ENCODE peak calls at places on chromosome 22, in ten cellular contexts. One of them, this sample, is unnamed.
A peak's percentile ranks its signal among the peaks of the same experiment; 100 is the strongest.

GRCh38 chr22:50119768-50120251 is 30.0 kb downstream of the MOV10L1 start:
- DNase-seq in brain microvascular endothelial cell: no peak
- DNase-seq in mesendoderm: no peak
- DNase-seq in substantia nigra: no peak
- DNase-seq in kidney: no peak
- DNase-seq in A673: no peak
- DNase-seq in SJSA1: no peak
- DNase-seq in uterus: no peak
- DNase-seq in CD8-positive, alpha-beta T cell: no peak
- DNase-seq in RWPE1: no peak
- DNase-seq in this sample: no peak

GRCh38 chr22:45435544-45436139 is 22.1 kb downstream of the RIBC2 start:
- DNase-seq in uterus: peak; percentile 92
- DNase-seq in mesendoderm: peak; percentile 93
- DNase-seq in brain microvascular endothelial cell: peak; percentile 87
- DNase-seq in SJSA1: peak; percentile 89
- DNase-seq in kidney: peak; percentile 92
- DNase-seq in A673: peak; percentile 89
- DNase-seq in substantia nigra: peak; percentile 75
- DNase-seq in RWPE1: peak; percentile 64
- DNase-seq in CD8-positive, alpha-beta T cell: peak; percentile 85
- DNase-seq in this sample: peak; percentile 41

GRCh38 chr22:41237707-41238569 is 2.8 kb downstream of the CHADL start:
- DNase-seq in mesendoderm: peak; percentile 86
- DNase-seq in RWPE1: peak; percentile 42
- DNase-seq in kidney: peak; percentile 91
- DNase-seq in brain microvascular endothelial cell: no peak
- DNase-seq in substantia nigra: peak; percentile 28
- DNase-seq in A673: no peak
- DNase-seq in uterus: no peak
- DNase-seq in SJSA1: no peak
- DNase-seq in CD8-positive, alpha-beta T cell: peak; percentile 83
- DNase-seq in this sample: no peak

GRCh38 chr22:27667121-27667843 is 134.3 kb downstream of the MN1 start:
- DNase-seq in CD8-positive, alpha-beta T cell: no peak
- DNase-seq in RWPE1: no peak
- DNase-seq in kidney: no peak
- DNase-seq in uterus: no peak
- DNase-seq in A673: no peak
- DNase-seq in substantia nigra: no peak
- DNase-seq in mesendoderm: peak; percentile 59
- DNase-seq in SJSA1: no peak
- DNase-seq in brain microvascular endothelial cell: no peak
- DNase-seq in this sample: no peak

GRCh38 chr22:27460596-27461347 is 340.8 kb downstream of the MN1 start:
- DNase-seq in brain microvascular endothelial cell: no peak
- DNase-seq in RWPE1: no peak
- DNase-seq in CD8-positive, alpha-beta T cell: no peak
- DNase-seq in mesendoderm: peak; percentile 58
- DNase-seq in A673: no peak
- DNase-seq in SJSA1: no peak
- DNase-seq in substantia nigra: peak; percentile 64
- DNase-seq in kidney: no peak
- DNase-seq in uterus: no peak
- DNase-seq in this sample: no peak

GRCh38 chr22:40391417-40391816 is 21.0 kb downstream of the SGSM3 start:
- DNase-seq in kidney: no peak
- DNase-seq in RWPE1: no peak
- DNase-seq in SJSA1: no peak
- DNase-seq in substantia nigra: no peak
- DNase-seq in uterus: no peak
- DNase-seq in brain microvascular endothelial cell: no peak
- DNase-seq in mesendoderm: no peak
- DNase-seq in A673: no peak
- DNase-seq in CD8-positive, alpha-beta T cell: no peak
- DNase-seq in this sample: no peak

GRCh38 chr22:46946383-46946965 is 184.0 kb downstream of the TBC1D22A start:
- DNase-seq in brain microvascular endothelial cell: no peak
- DNase-seq in RWPE1: no peak
- DNase-seq in substantia nigra: no peak
- DNase-seq in uterus: no peak
- DNase-seq in kidney: peak; percentile 55
- DNase-seq in CD8-positive, alpha-beta T cell: no peak
- DNase-seq in SJSA1: peak; percentile 33
- DNase-seq in mesendoderm: peak; percentile 16
- DNase-seq in A673: no peak
- DNase-seq in this sample: no peak

GRCh38 chr22:47100646-47101045 is 338.2 kb downstream of the TBC1D22A start:
- DNase-seq in kidney: no peak
- DNase-seq in substantia nigra: no peak
- DNase-seq in brain microvascular endothelial cell: no peak
- DNase-seq in mesendoderm: no peak
- DNase-seq in SJSA1: no peak
- DNase-seq in A673: no peak
- DNase-seq in CD8-positive, alpha-beta T cell: no peak
- DNase-seq in RWPE1: no peak
- DNase-seq in uterus: no peak
- DNase-seq in this sample: no peak

GRCh38 chr22:47029244-47030001 is 267.0 kb downstream of the TBC1D22A start:
- DNase-seq in kidney: peak; percentile 66
- DNase-seq in substantia nigra: no peak
- DNase-seq in CD8-positive, alpha-beta T cell: no peak
- DNase-seq in RWPE1: no peak
- DNase-seq in SJSA1: no peak
- DNase-seq in A673: no peak
- DNase-seq in brain microvascular endothelial cell: no peak
- DNase-seq in uterus: no peak
- DNase-seq in mesendoderm: no peak
- DNase-seq in this sample: no peak

GRCh38 chr22:41078975-41079374 is 13.4 kb upstream of the EP300 start:
- DNase-seq in CD8-positive, alpha-beta T cell: no peak
- DNase-seq in brain microvascular endothelial cell: no peak
- DNase-seq in substantia nigra: no peak
- DNase-seq in kidney: no peak
- DNase-seq in mesendoderm: no peak
- DNase-seq in RWPE1: no peak
- DNase-seq in uterus: no peak
- DNase-seq in A673: no peak
- DNase-seq in SJSA1: no peak
- DNase-seq in this sample: no peak

GRCh38 chr22:36285545-36285944 is 32.6 kb downstream of the APOL1 start:
- DNase-seq in substantia nigra: no peak
- DNase-seq in kidney: peak; percentile 67
- DNase-seq in brain microvascular endothelial cell: no peak
- DNase-seq in SJSA1: no peak
- DNase-seq in uterus: no peak
- DNase-seq in A673: no peak
- DNase-seq in RWPE1: no peak
- DNase-seq in CD8-positive, alpha-beta T cell: no peak
- DNase-seq in mesendoderm: no peak
- DNase-seq in this sample: no peak
- H3K27ac ChIP-seq in substantia nigra: no peak overlapping the region
- H3K27ac ChIP-seq in kidney: no peak overlapping the region
- H3K27ac ChIP-seq in brain microvascular endothelial cell: no peak overlapping the region
- H3K27ac ChIP-seq in SJSA1: no peak overlapping the region
- H3K27ac ChIP-seq in uterus: peak overlapping the region; percentile 70
- H3K27ac ChIP-seq in A673: no peak overlapping the region
- H3K27ac ChIP-seq in RWPE1: peak overlapping the region; percentile 37
- H3K27ac ChIP-seq in CD8-positive, alpha-beta T cell: no peak overlapping the region
- H3K27ac ChIP-seq in mesendoderm: no peak overlapping the region
- H3K27ac ChIP-seq in this sample: no peak overlapping the region

GRCh38 chr22:44025171-44026065 is 1.3 kb downstream of the PARVB start:
- DNase-seq in brain microvascular endothelial cell: no peak
- DNase-seq in A673: no peak
- DNase-seq in SJSA1: no peak
- DNase-seq in substantia nigra: no peak
- DNase-seq in kidney: peak; percentile 84
- DNase-seq in uterus: peak; percentile 44
- DNase-seq in CD8-positive, alpha-beta T cell: no peak
- DNase-seq in RWPE1: no peak
- DNase-seq in mesendoderm: no peak
- DNase-seq in this sample: no peak

GRCh38 chr22:44026630-44027511 is 2.8 kb downstream of the PARVB start:
- DNase-seq in uterus: peak; percentile 60
- DNase-seq in RWPE1: no peak
- DNase-seq in CD8-positive, alpha-beta T cell: peak; percentile 58
- DNase-seq in substantia nigra: peak; percentile 58
- DNase-seq in A673: peak; percentile 93
- DNase-seq in SJSA1: no peak
- DNase-seq in kidney: peak; percentile 87
- DNase-seq in brain microvascular endothelial cell: peak; percentile 84
- DNase-seq in mesendoderm: no peak
- DNase-seq in this sample: no peak

GRCh38 chr22:44024288-44024908 is at the start of gene PARVB:
- DNase-seq in SJSA1: no peak
- DNase-seq in substantia nigra: no peak
- DNase-seq in uterus: no peak
- DNase-seq in A673: peak; percentile 13
- DNase-seq in mesendoderm: no peak
- DNase-seq in brain microvascular endothelial cell: no peak
- DNase-seq in RWPE1: no peak
- DNase-seq in CD8-positive, alpha-beta T cell: peak; percentile 9
- DNase-seq in kidney: peak; percentile 79
- DNase-seq in this sample: no peak

GRCh38 chr22:44028091-44028490 is 4.0 kb downstream of the PARVB start:
- DNase-seq in kidney: no peak
- DNase-seq in CD8-positive, alpha-beta T cell: no peak
- DNase-seq in uterus: no peak
- DNase-seq in RWPE1: no peak
- DNase-seq in mesendoderm: no peak
- DNase-seq in brain microvascular endothelial cell: no peak
- DNase-seq in substantia nigra: no peak
- DNase-seq in SJSA1: no peak
- DNase-seq in A673: no peak
- DNase-seq in this sample: no peak

GRCh38 chr22:44026066-44026629 is 2.0 kb downstream of the PARVB start:
- DNase-seq in RWPE1: no peak
- DNase-seq in substantia nigra: no peak
- DNase-seq in A673: peak; percentile 61
- DNase-seq in CD8-positive, alpha-beta T cell: no peak
- DNase-seq in uterus: no peak
- DNase-seq in brain microvascular endothelial cell: no peak
- DNase-seq in SJSA1: no peak
- DNase-seq in mesendoderm: no peak
- DNase-seq in kidney: no peak
- DNase-seq in this sample: no peak
- H3K27ac ChIP-seq in RWPE1: peak overlapping the region; percentile 5
- H3K27ac ChIP-seq in substantia nigra: peak overlapping the region; percentile 67
- H3K27ac ChIP-seq in A673: peak overlapping the region; percentile 94
- H3K27ac ChIP-seq in CD8-positive, alpha-beta T cell: no peak overlapping the region
- H3K27ac ChIP-seq in uterus: peak overlapping the region; percentile 78
- H3K27ac ChIP-seq in brain microvascular endothelial cell: peak overlapping the region; percentile 86
- H3K27ac ChIP-seq in SJSA1: no peak overlapping the region
- H3K27ac ChIP-seq in mesendoderm: no peak overlapping the region
- H3K27ac ChIP-seq in kidney: peak overlapping the region; percentile 88
- H3K27ac ChIP-seq in this sample: no peak overlapping the region

GRCh38 chr22:42692239-42693054 is 28.2 kb downstream of the A4GALT start:
- DNase-seq in A673: no peak
- DNase-seq in SJSA1: no peak
- DNase-seq in mesendoderm: peak; percentile 22
- DNase-seq in kidney: peak; percentile 63
- DNase-seq in uterus: no peak
- DNase-seq in CD8-positive, alpha-beta T cell: no peak
- DNase-seq in brain microvascular endothelial cell: no peak
- DNase-seq in RWPE1: no peak
- DNase-seq in substantia nigra: no peak
- DNase-seq in this sample: no peak
- H3K27ac ChIP-seq in A673: no peak overlapping the region
- H3K27ac ChIP-seq in SJSA1: no peak overlapping the region
- H3K27ac ChIP-seq in mesendoderm: no peak overlapping the region
- H3K27ac ChIP-seq in kidney: no peak overlapping the region
- H3K27ac ChIP-seq in uterus: peak overlapping the region; percentile 51
- H3K27ac ChIP-seq in CD8-positive, alpha-beta T cell: no peak overlapping the region
- H3K27ac ChIP-seq in brain microvascular endothelial cell: no peak overlapping the region
- H3K27ac ChIP-seq in RWPE1: peak overlapping the region; percentile 99
- H3K27ac ChIP-seq in substantia nigra: no peak overlapping the region
- H3K27ac ChIP-seq in this sample: no peak overlapping the region

GRCh38 chr22:35995772-35996171 is 32.9 kb downstream of the RBFOX2 start:
- DNase-seq in CD8-positive, alpha-beta T cell: no peak
- DNase-seq in uterus: peak; percentile 93
- DNase-seq in mesendoderm: peak; percentile 55
- DNase-seq in substantia nigra: no peak
- DNase-seq in RWPE1: peak; percentile 9
- DNase-seq in SJSA1: peak; percentile 75
- DNase-seq in brain microvascular endothelial cell: peak; percentile 88
- DNase-seq in A673: peak; percentile 93
- DNase-seq in kidney: peak; percentile 83
- DNase-seq in this sample: no peak

GRCh38 chr22:35997438-35997837 is 31.2 kb downstream of the RBFOX2 start:
- DNase-seq in uterus: no peak
- DNase-seq in RWPE1: no peak
- DNase-seq in A673: no peak
- DNase-seq in SJSA1: no peak
- DNase-seq in CD8-positive, alpha-beta T cell: no peak
- DNase-seq in substantia nigra: no peak
- DNase-seq in kidney: no peak
- DNase-seq in mesendoderm: peak; percentile 49
- DNase-seq in brain microvascular endothelial cell: peak; percentile 22
- DNase-seq in this sample: no peak

GRCh38 chr22:35996596-35996995 is 32.0 kb downstream of the RBFOX2 start:
- DNase-seq in mesendoderm: no peak
- DNase-seq in SJSA1: no peak
- DNase-seq in kidney: no peak
- DNase-seq in brain microvascular endothelial cell: no peak
- DNase-seq in uterus: no peak
- DNase-seq in substantia nigra: no peak
- DNase-seq in CD8-positive, alpha-beta T cell: no peak
- DNase-seq in RWPE1: no peak
- DNase-seq in A673: no peak
- DNase-seq in this sample: no peak

GRCh38 chr22:35993048-35993714 is 35.4 kb downstream of the RBFOX2 start:
- DNase-seq in A673: no peak
- DNase-seq in CD8-positive, alpha-beta T cell: no peak
- DNase-seq in SJSA1: no peak
- DNase-seq in uterus: no peak
- DNase-seq in kidney: no peak
- DNase-seq in mesendoderm: no peak
- DNase-seq in substantia nigra: no peak
- DNase-seq in RWPE1: no peak
- DNase-seq in brain microvascular endothelial cell: no peak
- DNase-seq in this sample: no peak

DNA sequence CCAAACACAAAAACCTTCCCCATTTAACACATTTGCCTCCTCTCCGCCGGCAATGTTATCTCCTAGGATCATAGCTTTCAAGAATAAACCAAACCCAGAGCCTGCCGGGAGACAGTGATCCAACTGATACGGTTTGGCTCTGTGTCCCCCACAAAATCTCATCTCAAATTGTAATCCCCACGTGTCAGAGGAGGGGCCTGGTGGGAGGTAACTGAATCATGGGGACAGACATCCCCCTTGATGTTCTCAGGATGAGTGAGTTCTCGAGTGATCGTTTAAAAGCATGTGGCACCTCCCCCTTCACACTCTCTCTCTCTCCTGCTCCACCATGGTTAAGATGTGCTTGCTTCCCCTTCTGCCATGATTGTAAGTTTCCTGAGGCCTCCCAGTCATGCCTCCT is 33.3 kb downstream of the RBFOX2 start:
- DNase-seq in brain microvascular endothelial cell: peak; percentile 31
- DNase-seq in SJSA1: no peak
- DNase-seq in RWPE1: no peak
- DNase-seq in kidney: no peak
- DNase-seq in mesendoderm: peak; percentile 85
- DNase-seq in A673: peak; percentile 81
- DNase-seq in uterus: peak; percentile 51
- DNase-seq in substantia nigra: no peak
- DNase-seq in CD8-positive, alpha-beta T cell: no peak
- DNase-seq in this sample: no peak
- H3K27ac ChIP-seq in brain microvascular endothelial cell: peak overlapping the region; percentile 46
- H3K27ac ChIP-seq in SJSA1: peak overlapping the region; percentile 2
- H3K27ac ChIP-seq in RWPE1: no peak overlapping the region
- H3K27ac ChIP-seq in kidney: no peak overlapping the region
- H3K27ac ChIP-seq in mesendoderm: peak overlapping the region; percentile 5
- H3K27ac ChIP-seq in A673: peak overlapping the region; percentile 78
- H3K27ac ChIP-seq in uterus: peak overlapping the region; percentile 86
- H3K27ac ChIP-seq in substantia nigra: no peak overlapping the region
- H3K27ac ChIP-seq in CD8-positive, alpha-beta T cell: no peak overlapping the region
- H3K27ac ChIP-seq in this sample: no peak overlapping the region

This sample was measured in epithelial cell of prostate.